ENCODE peak calls at places on chromosomes 12 and 14, in ten cellular contexts. One of them, this sample, is unnamed.

GRCh38 chr12:86137936-86138335 is 118.3 kb downstream of the MGAT4C start:
- DNase-seq in mesenchymal stem cell: peak
- DNase-seq in mesendoderm: no peak
- DNase-seq in left lung: no peak
- DNase-seq in iris pigment epithelial cell: peak
- DNase-seq in HuH-7.5: no peak
- DNase-seq in NCI-H510A treated with DMSO at 0.1 percent for 48 hours: no peak
- DNase-seq in HCEC 1CT: peak
- DNase-seq in adrenal gland: no peak
- DNase-seq in EH: peak
- DNase-seq in this sample: peak

GRCh38 chr14:38065101-38065762 is 142.5 kb upstream of the SSTR1 start:
- DNase-seq in adrenal gland: no peak
- DNase-seq in HCEC 1CT: no peak
- DNase-seq in NCI-H510A treated with DMSO at 0.1 percent for 48 hours: no peak
- DNase-seq in left lung: no peak
- DNase-seq in EH: no peak
- DNase-seq in mesendoderm: peak
- DNase-seq in HuH-7.5: no peak
- DNase-seq in iris pigment epithelial cell: no peak
- DNase-seq in mesenchymal stem cell: no peak
- DNase-seq in this sample: no peak

GRCh38 chr14:90828642-90829487 is 12.6 kb upstream of the TTC7B start:
- DNase-seq in HuH-7.5: no peak
- DNase-seq in NCI-H510A treated with DMSO at 0.1 percent for 48 hours: no peak
- DNase-seq in HCEC 1CT: no peak
- DNase-seq in mesenchymal stem cell: peak
- DNase-seq in EH: no peak
- DNase-seq in adrenal gland: no peak
- DNase-seq in iris pigment epithelial cell: no peak
- DNase-seq in mesendoderm: no peak
- DNase-seq in left lung: no peak
- DNase-seq in this sample: peak

GRCh38 chr12:63318313-63318712 is 167.3 kb upstream of the AVPR1A start:
- DNase-seq in HuH-7.5: no peak
- DNase-seq in HCEC 1CT: no peak
- DNase-seq in mesenchymal stem cell: no peak
- DNase-seq in mesendoderm: no peak
- DNase-seq in adrenal gland: no peak
- DNase-seq in iris pigment epithelial cell: no peak
- DNase-seq in EH: no peak
- DNase-seq in NCI-H510A treated with DMSO at 0.1 percent for 48 hours: no peak
- DNase-seq in left lung: no peak
- DNase-seq in this sample: no peak

GRCh38 chr12:124310178-124310577 is 15.3 kb downstream of the RFLNA start:
- DNase-seq in left lung: peak
- DNase-seq in mesenchymal stem cell: no peak
- DNase-seq in mesendoderm: no peak
- DNase-seq in NCI-H510A treated with DMSO at 0.1 percent for 48 hours: no peak
- DNase-seq in HuH-7.5: no peak
- DNase-seq in HCEC 1CT: no peak
- DNase-seq in adrenal gland: no peak
- DNase-seq in iris pigment epithelial cell: no peak
- DNase-seq in EH: no peak
- DNase-seq in this sample: no peak

GRCh38 chr12:69548687-69549086 is 36.6 kb upstream of the CCT2 start:
- DNase-seq in HuH-7.5: no peak
- DNase-seq in HCEC 1CT: no peak
- DNase-seq in left lung: no peak
- DNase-seq in NCI-H510A treated with DMSO at 0.1 percent for 48 hours: no peak
- DNase-seq in mesendoderm: no peak
- DNase-seq in adrenal gland: no peak
- DNase-seq in EH: no peak
- DNase-seq in iris pigment epithelial cell: no peak
- DNase-seq in mesenchymal stem cell: no peak
- DNase-seq in this sample: no peak

GRCh38 chr12:26271889-26272492 is 76.6 kb downstream of the SSPN start:
- DNase-seq in mesendoderm: no peak
- DNase-seq in HuH-7.5: no peak
- DNase-seq in iris pigment epithelial cell: peak
- DNase-seq in NCI-H510A treated with DMSO at 0.1 percent for 48 hours: no peak
- DNase-seq in adrenal gland: peak
- DNase-seq in EH: peak
- DNase-seq in left lung: peak
- DNase-seq in mesenchymal stem cell: peak
- DNase-seq in HCEC 1CT: no peak
- DNase-seq in this sample: peak

GRCh38 chr14:75742867-75743266 is 81.8 kb downstream of the TTLL5 start:
- DNase-seq in HuH-7.5: no peak
- DNase-seq in mesendoderm: no peak
- DNase-seq in iris pigment epithelial cell: no peak
- DNase-seq in left lung: no peak
- DNase-seq in NCI-H510A treated with DMSO at 0.1 percent for 48 hours: no peak
- DNase-seq in EH: no peak
- DNase-seq in adrenal gland: no peak
- DNase-seq in HCEC 1CT: no peak
- DNase-seq in mesenchymal stem cell: no peak
- DNase-seq in this sample: no peak

GRCh38 chr12:87290505-87290904 is 738.7 kb downstream of the C12orf50 start:
- DNase-seq in mesenchymal stem cell: no peak
- DNase-seq in NCI-H510A treated with DMSO at 0.1 percent for 48 hours: no peak
- DNase-seq in EH: no peak
- DNase-seq in iris pigment epithelial cell: no peak
- DNase-seq in HCEC 1CT: no peak
- DNase-seq in mesendoderm: no peak
- DNase-seq in adrenal gland: no peak
- DNase-seq in HuH-7.5: no peak
- DNase-seq in left lung: no peak
- DNase-seq in this sample: no peak

GRCh38 chr14:96660667-96661066 is 136.5 kb upstream of the VRK1 start:
- DNase-seq in HuH-7.5: no peak
- DNase-seq in HCEC 1CT: no peak
- DNase-seq in iris pigment epithelial cell: no peak
- DNase-seq in mesendoderm: peak
- DNase-seq in mesenchymal stem cell: no peak
- DNase-seq in left lung: no peak
- DNase-seq in EH: no peak
- DNase-seq in NCI-H510A treated with DMSO at 0.1 percent for 48 hours: no peak
- DNase-seq in adrenal gland: no peak
- DNase-seq in this sample: no peak

GRCh38 chr12:27781680-27782079 is 1.6 kb upstream of the MANSC4 start:
- DNase-seq in left lung: no peak
- DNase-seq in mesendoderm: peak
- DNase-seq in iris pigment epithelial cell: peak
- DNase-seq in adrenal gland: no peak
- DNase-seq in HCEC 1CT: no peak
- DNase-seq in HuH-7.5: no peak
- DNase-seq in EH: peak
- DNase-seq in mesenchymal stem cell: peak
- DNase-seq in NCI-H510A treated with DMSO at 0.1 percent for 48 hours: no peak
- DNase-seq in this sample: no peak

GRCh38 chr12:65022960-65023359 is 98.1 kb downstream of the WIF1 start:
- DNase-seq in NCI-H510A treated with DMSO at 0.1 percent for 48 hours: peak
- DNase-seq in left lung: no peak
- DNase-seq in adrenal gland: no peak
- DNase-seq in EH: no peak
- DNase-seq in iris pigment epithelial cell: no peak
- DNase-seq in mesenchymal stem cell: no peak
- DNase-seq in mesendoderm: no peak
- DNase-seq in HuH-7.5: no peak
- DNase-seq in HCEC 1CT: no peak
- DNase-seq in this sample: no peak

GRCh38 chr14:93280743-93281142 is 52.1 kb downstream of the BTBD7 start:
- DNase-seq in EH: no peak
- DNase-seq in mesenchymal stem cell: no peak
- DNase-seq in NCI-H510A treated with DMSO at 0.1 percent for 48 hours: no peak
- DNase-seq in HCEC 1CT: no peak
- DNase-seq in iris pigment epithelial cell: no peak
- DNase-seq in adrenal gland: peak
- DNase-seq in HuH-7.5: no peak
- DNase-seq in left lung: no peak
- DNase-seq in mesendoderm: no peak
- DNase-seq in this sample: no peak

GRCh38 chr12:26109343-26109841 is 15.4 kb downstream of the BHLHE41 start:
- DNase-seq in iris pigment epithelial cell: peak
- DNase-seq in NCI-H510A treated with DMSO at 0.1 percent for 48 hours: peak
- DNase-seq in mesendoderm: no peak
- DNase-seq in left lung: no peak
- DNase-seq in adrenal gland: no peak
- DNase-seq in HCEC 1CT: no peak
- DNase-seq in mesenchymal stem cell: peak
- DNase-seq in EH: no peak
- DNase-seq in HuH-7.5: no peak
- DNase-seq in this sample: no peak

GRCh38 chr12:120264511-120265202 is 873 bp downstream of the PXN start:
- DNase-seq in HCEC 1CT: no peak
- DNase-seq in EH: no peak
- DNase-seq in NCI-H510A treated with DMSO at 0.1 percent for 48 hours: no peak
- DNase-seq in adrenal gland: no peak
- DNase-seq in HuH-7.5: no peak
- DNase-seq in mesenchymal stem cell: no peak
- DNase-seq in mesendoderm: no peak
- DNase-seq in left lung: no peak
- DNase-seq in iris pigment epithelial cell: no peak
- DNase-seq in this sample: no peak

GRCh38 chr12:17949558-17950141 is 140.3 kb downstream of the RERGL start:
- DNase-seq in EH: no peak
- DNase-seq in NCI-H510A treated with DMSO at 0.1 percent for 48 hours: peak
- DNase-seq in HuH-7.5: no peak
- DNase-seq in iris pigment epithelial cell: no peak
- DNase-seq in mesenchymal stem cell: no peak
- DNase-seq in HCEC 1CT: no peak
- DNase-seq in mesendoderm: no peak
- DNase-seq in left lung: peak
- DNase-seq in adrenal gland: no peak
- DNase-seq in this sample: no peak

GRCh38 chr12:13154027-13154538 is 42.4 kb upstream of the EMP1 start:
- DNase-seq in NCI-H510A treated with DMSO at 0.1 percent for 48 hours: no peak
- DNase-seq in EH: no peak
- DNase-seq in left lung: no peak
- DNase-seq in mesenchymal stem cell: peak
- DNase-seq in iris pigment epithelial cell: peak
- DNase-seq in HCEC 1CT: peak
- DNase-seq in HuH-7.5: no peak
- DNase-seq in mesendoderm: no peak
- DNase-seq in adrenal gland: no peak
- DNase-seq in this sample: peak

GRCh38 chr14:100534528-100535286 is 52.5 kb downstream of the BEGAIN start:
- DNase-seq in HCEC 1CT: no peak
- DNase-seq in adrenal gland: peak
- DNase-seq in mesenchymal stem cell: peak
- DNase-seq in EH: no peak
- DNase-seq in NCI-H510A treated with DMSO at 0.1 percent for 48 hours: no peak
- DNase-seq in mesendoderm: no peak
- DNase-seq in iris pigment epithelial cell: no peak
- DNase-seq in HuH-7.5: no peak
- DNase-seq in left lung: peak
- DNase-seq in this sample: no peak